ENCODE peak calls at places on chromosomes 2 and 18, in six cellular contexts. J, D, L, X, S and R are unnamed samples. For H3K4me1 and H3K79me2, the result is how much of the 10 kb centered on the place peaks cover.

GRCh38 chr2:32009479-32010256 is 1.1 kb downstream of the MEMO1 start:
- DNase-seq in J (no peak), D (peak), L (peak), X (peak), S (no peak), R (peak)

GRCh38 chr2:196208915-196209314 is 37.5 kb upstream of the STK17B start:
- DNase-seq in J (no peak), D (no peak), L (no peak), X (no peak), S (no peak), R (no peak)

GRCh38 chr2:196473617-196474016 is 165.9 kb upstream of the CCDC150 start:
- DNase-seq in J (no peak), D (no peak), L (no peak), X (no peak), S (no peak), R (no peak)

GRCh38 chr2:11573418-11574175 is 39.8 kb downstream of the GREB1 start:
- DNase-seq in J (no peak), D (no peak), L (peak), X (no peak), S (no peak), R (no peak)

GRCh38 chr2:239563561-239563960 is 162.7 kb upstream of the HDAC4 start:
- DNase-seq in J (no peak), D (no peak), L (no peak), X (no peak), S (no peak), R (no peak)

GRCh38 chr18:14014456-14014855 is 99.1 kb upstream of the MC2R start:
- DNase-seq in J (no peak), D (no peak), L (no peak), X (no peak), S (no peak), R (no peak)

GRCh38 chr2:195094330-195094729 is 562.7 kb upstream of the SLC39A10 start:
- DNase-seq in J (no peak), D (no peak), L (no peak), X (peak), S (no peak), R (no peak)

GRCh38 chr2:25257032-25257455 is 84.7 kb downstream of the DNMT3A start:
- DNase-seq in J (peak), D (peak), L (peak), X (no peak), S (no peak), R (no peak)

GRCh38 chr2:210782222-210782621 is 225.8 kb downstream of the CPS1 start:
- DNase-seq in J (no peak), D (no peak), L (no peak), X (no peak), S (no peak), R (no peak)

GRCh38 chr2:124913873-124914272 is 888.8 kb downstream of the CNTNAP5 start:
- DNase-seq in J (no peak), D (no peak), L (no peak), X (no peak), S (no peak), R (no peak)

GRCh38 chr2:15673919-15674636 is 82.4 kb downstream of the DDX1 start:
- DNase-seq in J (no peak), D (no peak), L (peak), X (peak), S (no peak), R (no peak)

GRCh38 chr2:127153691-127154158 is 46.8 kb upstream of the BIN1 start:
- DNase-seq in J (peak), D (no peak), L (peak), X (peak), S (no peak), R (no peak)

GRCh38 chr2:71530246-71530986 is 77.1 kb downstream of the DYSF start:
- DNase-seq in J (peak), D (peak), L (peak), X (peak), S (peak), R (peak)

GRCh38 chr2:134360750-134361487 is 107.0 kb downstream of the MGAT5 start:
- DNase-seq in J (no peak), D (peak), L (peak), X (no peak), S (no peak), R (no peak)

DNA sequence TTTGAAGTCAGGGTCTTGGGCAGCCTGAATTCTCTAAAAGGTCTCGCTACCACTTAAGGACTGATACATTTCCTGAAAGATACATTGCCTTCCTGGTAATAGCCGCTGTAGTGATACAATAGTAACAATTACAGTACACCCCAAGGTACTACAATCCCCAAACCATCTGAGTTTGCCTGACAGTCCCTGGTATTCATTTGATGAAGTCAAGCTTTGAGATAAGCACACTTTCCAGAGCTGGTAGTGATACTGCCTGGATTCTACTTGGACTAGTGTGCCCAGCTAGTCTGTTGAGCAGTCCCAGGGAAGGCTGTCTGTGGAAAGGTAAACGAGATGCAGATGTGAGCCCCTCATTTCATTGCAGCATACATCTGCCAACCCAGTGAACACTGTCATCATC is 24.4 kb upstream of the ITGB6 start:
- DNase-seq in J (no peak), D (peak), L (no peak), X (peak), S (no peak), R (no peak)
- H3K4me1 ChIP-seq in J (half or more), D (under half), L (under half), X (half or more), S (half or more), R (under half)

DNA sequence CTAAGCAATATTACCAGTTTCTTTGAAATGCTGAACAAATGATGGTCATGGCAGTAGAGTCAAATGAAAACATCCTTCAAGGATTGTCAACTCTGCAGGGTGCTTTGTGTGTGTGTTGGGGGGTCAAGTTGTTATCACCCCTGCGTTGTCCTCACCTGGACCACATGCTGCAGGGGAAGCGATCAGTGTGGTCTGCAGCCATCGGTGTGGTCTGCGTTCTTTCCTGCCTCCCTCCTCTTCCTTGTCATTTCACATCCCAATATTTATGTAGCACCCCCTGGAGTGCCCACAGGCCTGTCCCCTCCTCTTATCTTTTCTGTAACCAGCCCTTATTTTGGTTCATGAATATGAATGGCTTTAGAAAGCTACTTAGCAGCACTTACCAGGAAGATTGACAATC is 38.9 kb downstream of the UGP2 start:
- DNase-seq in J (no peak), D (no peak), L (no peak), X (no peak), S (no peak), R (no peak)
- H3K79me2 ChIP-seq in J (under half), D (under half), L (under half), X (half or more), S (under half), R (under half)

GRCh38 chr2:230435431-230435830 is 19.4 kb downstream of the SP100 start:
- DNase-seq in J (no peak), D (no peak), L (no peak), X (no peak), S (no peak), R (no peak)

GRCh38 chr2:230430957-230431635 is 15.1 kb downstream of the SP100 start:
- DNase-seq in J (no peak), D (no peak), L (no peak), X (no peak), S (no peak), R (no peak)

GRCh38 chr2:230429513-230429912 is 13.5 kb downstream of the SP100 start:
- DNase-seq in J (no peak), D (no peak), L (no peak), X (no peak), S (no peak), R (no peak)

GRCh38 chr2:230439590-230439989 is 23.6 kb downstream of the SP100 start:
- DNase-seq in J (peak), D (no peak), L (no peak), X (no peak), S (no peak), R (no peak)

DNA sequence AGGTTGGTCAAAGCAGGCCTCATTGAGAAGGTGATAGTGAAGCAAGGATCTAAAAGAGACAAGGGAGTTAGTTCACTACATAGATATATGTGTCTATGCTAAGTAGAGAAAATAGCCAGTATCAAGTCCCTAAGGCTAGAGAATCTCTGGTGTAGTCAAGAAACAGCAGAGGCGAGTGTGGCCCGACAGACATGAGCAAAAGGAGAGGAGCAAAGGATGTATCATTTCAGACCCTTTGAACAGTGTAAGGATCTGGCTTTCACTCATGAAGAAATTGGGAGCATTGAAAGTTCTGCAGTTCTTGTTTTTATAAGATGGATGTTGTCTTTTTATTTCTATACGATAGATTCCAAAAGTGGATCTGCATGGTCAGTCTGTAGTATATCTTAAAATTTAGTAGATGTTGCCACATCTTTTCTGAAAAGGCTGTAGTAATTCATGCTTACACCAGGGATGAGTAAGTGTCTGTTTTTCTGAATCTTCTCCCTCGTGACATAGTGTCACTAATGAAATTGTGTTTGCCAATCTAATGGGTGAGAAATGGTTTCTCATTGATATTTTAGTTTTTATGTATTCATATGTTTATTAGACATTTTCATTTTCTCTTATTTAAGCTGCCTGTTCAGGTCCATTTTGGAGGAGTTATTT is 18.8 kb downstream of the SP100 start:
- DNase-seq in J (no peak), D (no peak), L (no peak), X (peak), S (no peak), R (no peak)
- H3K4me1 ChIP-seq in J (under half), D (under half), L (under half), X (under half), S (under half), R (under half)

GRCh38 chr2:112648081-112648480 is 2.3 kb downstream of the SLC20A1 start:
- DNase-seq in J (peak), D (no peak), L (no peak), X (no peak), S (no peak), R (no peak)
- H3K79me2 ChIP-seq in J (half or more), D (half or more), L (half or more), X (half or more), S (half or more), R (half or more)

GRCh38 chr18:58125756-58126155 is 81.7 kb downstream of the NEDD4L start:
- DNase-seq in J (no peak), D (no peak), L (no peak), X (no peak), S (no peak), R (no peak)

GRCh38 chr18:58125183-58125582 is 81.2 kb downstream of the NEDD4L start:
- DNase-seq in J (no peak), D (no peak), L (no peak), X (peak), S (no peak), R (no peak)

GRCh38 chr18:58128286-58129018 is 84.4 kb downstream of the NEDD4L start:
- DNase-seq in J (no peak), D (no peak), L (peak), X (no peak), S (no peak), R (no peak)

GRCh38 chr18:58132595-58133191 is 88.7 kb downstream of the NEDD4L start:
- DNase-seq in J (no peak), D (no peak), L (peak), X (no peak), S (no peak), R (no peak)

GRCh38 chr18:58129019-58129374 is 85.0 kb downstream of the NEDD4L start:
- DNase-seq in J (no peak), D (no peak), L (no peak), X (no peak), S (no peak), R (no peak)
- H3K4me1 ChIP-seq in J (under half), D (under half), L (under half), X (under half), S (under half), R (under half)

DNA sequence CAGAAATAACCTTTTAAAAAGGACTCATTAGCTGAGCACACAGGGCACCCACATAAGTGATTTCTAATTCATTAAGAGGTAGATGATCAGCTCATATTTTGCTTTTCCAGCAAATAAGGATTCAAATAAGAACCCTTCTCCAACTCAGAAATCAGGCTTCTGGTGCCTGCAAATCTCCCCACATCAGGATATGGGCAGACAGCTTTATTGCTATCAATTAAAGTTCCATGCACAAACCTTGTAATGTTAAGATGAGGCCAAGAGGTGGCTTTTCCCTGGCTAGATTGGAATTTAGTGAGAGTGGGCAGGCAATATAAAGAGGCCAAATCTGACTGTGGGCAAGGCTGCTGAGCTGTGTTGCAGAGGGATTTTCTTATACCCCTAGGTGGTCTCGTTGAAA is 193.6 kb downstream of the SH3RF3 start:
- DNase-seq in J (peak), D (no peak), L (no peak), X (no peak), S (no peak), R (no peak)
- H3K79me2 ChIP-seq in J (under half), D (under half), L (under half), X (under half), S (under half), R (under half)

DNA sequence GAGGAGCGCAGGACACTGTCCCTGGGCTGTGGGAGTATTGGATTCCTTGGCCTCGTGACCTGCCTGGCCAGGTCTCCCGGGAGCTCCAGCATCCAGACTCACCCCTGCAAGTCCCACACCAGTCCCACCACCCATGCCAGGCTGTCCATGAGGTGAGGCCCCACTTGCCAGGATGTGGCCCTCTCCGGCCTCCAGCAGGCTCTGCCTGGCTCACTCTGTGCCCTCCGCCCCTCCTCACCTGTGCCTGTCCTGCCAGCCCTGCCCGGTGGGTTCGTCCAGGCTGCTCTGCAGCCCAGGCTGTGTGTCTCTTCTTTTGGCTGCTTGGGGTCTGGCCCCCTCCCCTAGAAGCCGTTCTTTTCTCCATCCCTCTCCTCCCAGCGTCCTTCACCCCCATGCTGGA is 436.8 kb upstream of the MYT1L start:
- DNase-seq in J (no peak), D (no peak), L (no peak), X (no peak), S (no peak), R (no peak)
- H3K4me1 ChIP-seq in J (under half), D (under half), L (under half), X (under half), S (under half), R (under half)